ENCODE peak calls at places on chromosomes 6 and 20, in four cellular contexts. V is esophagus squamous epithelium, U is body of pancreas, S is A549. J is an unnamed sample.

GRCh38 chr20:47358052-47358671 is 1.7 kb upstream of the ZMYND8 start:
- DNase-seq in V (no peak), U (peak; percentile 17), S (no peak), J (no peak)

GRCh38 chr6:134041093-134041492 is 11.3 kb downstream of the SLC2A12 start:
- DNase-seq in V (no peak), U (no peak), S (peak; percentile 16), J (no peak)

GRCh38 chr6:168695701-168696100 is 254.7 kb downstream of the SMOC2 start:
- DNase-seq in V (no peak), U (no peak), S (no peak), J (no peak)

GRCh38 chr6:41055149-41055548 is 2.1 kb downstream of the APOBEC2 start:
- DNase-seq in V (no peak), U (no peak), S (no peak), J (no peak)

GRCh38 chr20:62361799-62362589 is 5.1 kb downstream of the LAMA5 start:
- DNase-seq in V (no peak), U (peak; percentile 81), S (no peak), J (no peak)

GRCh38 chr6:3757241-3757641 is 5.7 kb upstream of the PXDC1 start:
- DNase-seq in V (no peak), U (no peak), S (no peak), J (no peak)

GRCh38 chr6:130029163-130029562 is 10.8 kb downstream of the L3MBTL3 start:
- DNase-seq in V (no peak), U (no peak), S (no peak), J (no peak)

GRCh38 chr6:46453221-46453620 is 38.0 kb downstream of the RCAN2 start:
- DNase-seq in V (no peak), U (no peak), S (no peak), J (no peak)

GRCh38 chr6:88983532-88983931 is 20.1 kb upstream of the RNGTT start:
- DNase-seq in V (no peak), U (peak; percentile 40), S (peak; percentile 10), J (no peak)

GRCh38 chr6:125749864-125750691 is 646 bp downstream of the HEY2 start:
- DNase-seq in V (no peak), U (no peak), S (no peak), J (no peak)

GRCh38 chr6:134447423-134447822 is 129.5 kb upstream of the SGK1 start:
- DNase-seq in V (no peak), U (peak; percentile 86), S (no peak), J (no peak)

GRCh38 chr6:167731731-167732422 is 94.8 kb upstream of the AFDN start:
- DNase-seq in V (no peak), U (no peak), S (no peak), J (peak; percentile 59)

GRCh38 chr20:58439974-58440767 is 51.1 kb downstream of the VAPB start:
- DNase-seq in V (no peak), U (no peak), S (no peak), J (no peak)

GRCh38 chr20:48771542-48771941 is 56.3 kb downstream of the PREX1 start:
- DNase-seq in V (no peak), U (no peak), S (no peak), J (no peak)

GRCh38 chr6:137217801-137218472 is 1.2 kb downstream of the IFNGR1 start:
- DNase-seq in V (no peak), U (peak; percentile 61), S (no peak), J (peak; percentile 70)

GRCh38 chr20:44031822-44032582 is 117.3 kb downstream of the TOX2 start:
- DNase-seq in V (no peak), U (no peak), S (no peak), J (no peak)

GRCh38 chr6:17574871-17575560 is 25.1 kb upstream of the FAM8A1 start:
- DNase-seq in V (no peak), U (no peak), S (no peak), J (no peak)

GRCh38 chr6:6517059-6517458 is 71.5 kb upstream of the LY86 start:
- DNase-seq in V (no peak), U (no peak), S (no peak), J (no peak)

GRCh38 chr6:6516643-6517042 is 71.9 kb upstream of the LY86 start:
- DNase-seq in V (no peak), U (no peak), S (no peak), J (no peak)

GRCh38 chr6:6519028-6519427 is 69.5 kb upstream of the LY86 start:
- DNase-seq in V (no peak), U (no peak), S (no peak), J (no peak)

GRCh38 chr6:6518627-6519026 is 69.9 kb upstream of the LY86 start:
- DNase-seq in V (no peak), U (no peak), S (no peak), J (no peak)

GRCh38 chr6:6515691-6516607 is 72.6 kb upstream of the LY86 start:
- DNase-seq in V (no peak), U (no peak), S (no peak), J (no peak)
- TF ChIP-seq POLR2A in V (no peak), U (no peak), S (no peak), J (no peak)

DNA sequence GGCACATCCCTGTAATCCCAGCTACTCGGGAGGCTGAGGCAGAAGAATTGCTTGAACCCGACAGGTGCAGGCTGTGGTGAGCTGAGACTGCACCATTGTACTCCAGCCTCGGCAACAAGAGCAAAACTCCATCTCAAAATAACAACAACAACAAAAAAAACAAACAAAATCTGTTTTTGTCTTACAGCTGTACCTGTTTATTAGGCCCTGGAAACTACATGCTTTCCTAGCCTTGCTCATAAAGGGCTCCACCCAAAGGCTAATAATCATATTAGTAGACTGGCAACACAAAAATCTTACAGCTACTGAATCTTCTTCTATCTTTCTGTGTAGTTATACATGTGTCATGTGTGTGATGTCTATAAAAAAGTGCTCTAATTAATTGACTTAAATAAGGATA is 503.9 kb upstream of the EYS start:
- DNase-seq in V (no peak), U (no peak), S (no peak), J (no peak)
- H3K9me3 ChIP-seq in V (no peaks in the 10 kb centered on the region), U (peaks cover 5% of the 10 kb centered on the region), S (no peaks in the 10 kb centered on the region), J (peaks cover 74% of the 10 kb centered on the region)

GRCh38 chr20:23120936-23121765 is 35.0 kb upstream of the CD93 start:
- DNase-seq in V (no peak), U (no peak), S (no peak), J (peak; percentile 54)

GRCh38 chr20:23120261-23120660 is 34.1 kb upstream of the CD93 start:
- DNase-seq in V (no peak), U (no peak), S (no peak), J (peak; percentile 38)

GRCh38 chr20:23122959-23123655 is 37.0 kb upstream of the CD93 start:
- DNase-seq in V (no peak), U (no peak), S (no peak), J (peak; percentile 29)

GRCh38 chr20:23122321-23122720 is 36.2 kb upstream of the CD93 start:
- DNase-seq in V (no peak), U (no peak), S (no peak), J (peak; percentile 48)

DNA sequence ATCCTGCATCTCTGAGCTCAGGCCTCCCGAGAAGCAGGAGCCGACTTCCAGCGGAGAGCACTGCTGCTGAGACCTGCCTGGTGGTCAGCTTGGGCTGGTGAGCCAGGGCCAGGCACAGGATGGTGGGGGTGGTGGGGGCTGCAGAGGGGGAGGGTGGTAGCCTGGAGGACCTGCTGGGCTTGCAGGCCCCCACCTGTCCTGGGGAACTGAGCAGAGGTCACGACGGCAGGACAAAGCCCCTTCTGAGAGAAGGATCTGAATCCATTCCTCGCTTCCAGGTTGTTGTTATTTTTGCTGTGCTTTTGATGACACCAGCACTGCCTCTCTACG is 35.6 kb upstream of the CD93 start:
- DNase-seq in V (no peak), U (no peak), S (no peak), J (peak; percentile 52)
- H3K4me1 ChIP-seq in V (peaks cover 51% of the 10 kb centered on the region), U (peaks cover 5% of the 10 kb centered on the region), S (no peaks in the 10 kb centered on the region), J (no peaks in the 10 kb centered on the region)

GRCh38 chr6:26045046-26045938 is 41.9 kb upstream of the HFE start:
- DNase-seq in V (peak; percentile 67), U (peak; percentile 94), S (peak; percentile 55), J (peak; percentile 90)
- TF ChIP-seq POLR2A in V (no peak), U (peak; percentile 11), S (peak; percentile 83), J (peak; percentile 43)

GRCh38 chr20:22581437-22582385 is 2.7 kb downstream of the FOXA2 start:
- DNase-seq in V (no peak), U (peak; percentile 29), S (no peak), J (no peak)

GRCh38 chr20:22583773-22584629 is at the start of gene FOXA2:
- DNase-seq in V (no peak), U (peak; percentile 95), S (peak; percentile 75), J (no peak)

GRCh38 chr20:22584630-22584921 is 204 bp upstream of the FOXA2 start:
- DNase-seq in V (no peak), U (peak; percentile 96), S (peak; percentile 98), J (no peak)

GRCh38 chr20:22582386-22582959 is 1.9 kb downstream of the FOXA2 start:
- DNase-seq in V (no peak), U (peak; percentile 29), S (no peak), J (no peak)

GRCh38 chr20:22582960-22583772 is 1.2 kb downstream of the FOXA2 start:
- DNase-seq in V (no peak), U (peak; percentile 40), S (peak; percentile 40), J (no peak)
- H3K9me3 ChIP-seq in V (no peaks in the 10 kb centered on the region), U (no peaks in the 10 kb centered on the region), S (no peaks in the 10 kb centered on the region), J (no peaks in the 10 kb centered on the region)

GRCh38 chr20:37349517-37350491 is 3.9 kb downstream of the SRC start:
- DNase-seq in V (no peak), U (peak; percentile 39), S (no peak), J (peak; percentile 68)

GRCh38 chr20:37347347-37347823 is 1.4 kb downstream of the SRC start:
- DNase-seq in V (no peak), U (no peak), S (no peak), J (peak; percentile 18)

GRCh38 chr20:37350655-37351574 is 5.0 kb downstream of the SRC start:
- DNase-seq in V (no peak), U (no peak), S (no peak), J (peak; percentile 40)

GRCh38 chr20:37347891-37348642 is 2.1 kb downstream of the SRC start:
- DNase-seq in V (no peak), U (no peak), S (no peak), J (peak; percentile 66)

GRCh38 chr20:37348643-37349516 is 2.9 kb downstream of the SRC start:
- DNase-seq in V (no peak), U (no peak), S (no peak), J (peak; percentile 56)
- H3K4me1 ChIP-seq in V (peaks cover 51% of the 10 kb centered on the region), U (peaks cover 59% of the 10 kb centered on the region), S (peaks cover 85% of the 10 kb centered on the region), J (peaks cover 63% of the 10 kb centered on the region)

GRCh38 chr6:32196682-32197616 is 4.5 kb upstream of the GPSM3 start:
- DNase-seq in V (no peak), U (no peak), S (no peak), J (peak; percentile 90)

GRCh38 chr6:32194825-32195651 is 2.6 kb upstream of the GPSM3 start:
- DNase-seq in V (no peak), U (peak; percentile 54), S (peak; percentile 44), J (no peak)

GRCh38 chr6:32195902-32196681 is 3.6 kb upstream of the GPSM3 start:
- DNase-seq in V (peak; percentile 45), U (peak; percentile 93), S (peak; percentile 53), J (peak; percentile 96)

GRCh38 chr6:32194388-32194787 is 1.9 kb upstream of the GPSM3 start:
- DNase-seq in V (no peak), U (no peak), S (no peak), J (no peak)

DNA sequence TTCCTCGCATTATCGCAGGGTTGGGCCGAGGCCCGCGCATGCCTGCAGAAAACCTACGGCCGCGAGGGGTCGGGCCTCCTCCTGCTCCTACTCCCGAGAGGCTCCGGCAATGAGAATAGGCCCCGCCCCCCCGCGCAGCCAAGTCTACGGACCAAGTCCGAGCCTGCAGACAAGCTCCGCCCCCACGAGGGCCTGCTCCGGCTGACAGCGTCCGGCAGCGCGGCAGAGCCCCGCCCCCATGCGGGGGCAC is 3.1 kb upstream of the GPSM3 start:
- DNase-seq in V (peak; percentile 100), U (peak; percentile 100), S (peak; percentile 86), J (peak; percentile 100)
- TF ChIP-seq POLR2A in V (no peak), U (no peak), S (no peak), J (no peak)

GRCh38 chr6:124677874-124678273 is 284.4 kb upstream of the RNF217 start:
- DNase-seq in V (no peak), U (no peak), S (no peak), J (no peak)
- H3K9me3 ChIP-seq in V (no peaks in the 10 kb centered on the region), U (peaks cover 13% of the 10 kb centered on the region), S (no peaks in the 10 kb centered on the region), J (peaks cover 32% of the 10 kb centered on the region)

J was measured in spleen.